ENCODE peak calls at places on chromosomes 6 and 20, in six cellular contexts. J, R, O, Y, Z and L are unnamed samples.

GRCh38 chr6:48101277-48101676 is 9.7 kb downstream of the PTCHD4 start:
- DNase-seq in Z (no peak), O (peak; percentile 53), Y (no peak), J (no peak), R (no peak), L (peak; percentile 70)

GRCh38 chr20:42020316-42020715 is 402.1 kb upstream of the CHD6 start:
- DNase-seq in Y (no peak), Z (no peak), J (no peak), R (no peak), O (no peak), L (no peak)

GRCh38 chr6:154247119-154247814 is 109.3 kb downstream of the IPCEF1 start:
- DNase-seq in Z (no peak), O (no peak), R (no peak), J (no peak), Y (peak; percentile 53), L (no peak)

GRCh38 chr6:129844118-129844891 is 16.8 kb downstream of the TMEM244 start:
- DNase-seq in Y (peak; percentile 75), Z (no peak), O (peak; percentile 38), J (no peak), R (no peak), L (peak; percentile 90)

GRCh38 chr6:42226251-42227143 is 8.8 kb upstream of the MRPS10 start:
- DNase-seq in Y (peak; percentile 78), R (no peak), J (no peak), O (peak; percentile 91), Z (no peak), L (peak; percentile 93)

GRCh38 chr6:3139090-3139903 is 18.0 kb downstream of the TUBB2A start:
- DNase-seq in J (no peak), O (peak; percentile 79), R (peak; percentile 43), Z (no peak), Y (no peak), L (peak; percentile 43)

GRCh38 chr20:46027245-46027853 is 1.7 kb upstream of the SLC12A5 start:
- DNase-seq in Z (no peak), J (peak; percentile 44), R (no peak), O (peak; percentile 84), Y (peak; percentile 81), L (no peak)

GRCh38 chr6:130132286-130132701 is 90.5 kb downstream of the SAMD3 start:
- DNase-seq in J (no peak), R (no peak), Z (no peak), O (no peak), Y (no peak), L (no peak)

GRCh38 chr6:44432227-44432626 is 44.7 kb downstream of the CDC5L start:
- DNase-seq in Y (no peak), J (no peak), Z (no peak), R (no peak), O (no peak), L (no peak)

GRCh38 chr6:133977983-133978895 is 25.2 kb downstream of the TBPL1 start:
- DNase-seq in O (peak; percentile 44), R (no peak), Z (no peak), Y (no peak), J (no peak), L (peak; percentile 59)

GRCh38 chr6:28000351-28001045 is 43.5 kb downstream of the OR2B6 start:
- DNase-seq in O (no peak), Y (no peak), R (no peak), J (no peak), Z (no peak), L (peak; percentile 16)

GRCh38 chr20:57433658-57434389 is 42.6 kb downstream of the RBM38 start:
- DNase-seq in R (peak; percentile 43), Z (no peak), O (no peak), Y (no peak), J (no peak), L (no peak)

GRCh38 chr6:157860505-157860991 is 37.5 kb downstream of the SNX9 start:
- DNase-seq in R (no peak), O (no peak), Y (no peak), Z (no peak), J (no peak), L (no peak)

GRCh38 chr20:37133952-37134351 is 38.2 kb upstream of the RBL1 start:
- DNase-seq in O (no peak), J (no peak), Y (no peak), R (no peak), Z (no peak), L (no peak)

GRCh38 chr20:24915440-24915839 is 33.6 kb upstream of the CST7 start:
- DNase-seq in J (no peak), Z (no peak), O (no peak), R (no peak), Y (no peak), L (no peak)

GRCh38 chr20:45701873-45702272 is at the start of gene WFDC13:
- DNase-seq in J (no peak), O (no peak), R (no peak), Y (no peak), Z (no peak), L (no peak)

GRCh38 chr6:139540276-139540675 is 165.8 kb upstream of the CITED2 start:
- DNase-seq in R (no peak), Y (no peak), Z (no peak), O (no peak), J (no peak), L (no peak)

GRCh38 chr6:170522565-170523183 is 30.4 kb downstream of the PSMB1 start:
- DNase-seq in Y (peak; percentile 83), R (no peak), J (no peak), Z (no peak), O (no peak), L (no peak)

GRCh38 chr20:53494753-53495152 is 98.9 kb downstream of the ZNF217 start:
- DNase-seq in J (no peak), Y (no peak), O (no peak), Z (no peak), R (no peak), L (no peak)

GRCh38 chr6:11083491-11083890 is 10.1 kb upstream of the SMIM13 start:
- DNase-seq in R (no peak), J (no peak), Z (no peak), O (peak; percentile 13), Y (no peak), L (peak; percentile 66)

GRCh38 chr20:3000852-3001523 is 42.4 kb upstream of the GNRH2 start:
- DNase-seq in O (peak; percentile 57), Y (no peak), Z (no peak), R (no peak), J (no peak), L (no peak)

GRCh38 chr6:148423133-148423532 is 80.5 kb downstream of the SASH1 start:
- DNase-seq in R (no peak), Z (no peak), O (no peak), Y (no peak), J (no peak), L (no peak)

GRCh38 chr6:111843347-111844147 is 29.7 kb downstream of the FYN start:
- DNase-seq in O (no peak), J (no peak), Y (no peak), R (no peak), Z (no peak), L (no peak)

GRCh38 chr6:20092071-20092566 is 120.2 kb downstream of the MBOAT1 start:
- DNase-seq in O (peak; percentile 19), R (no peak), Z (no peak), Y (no peak), J (no peak), L (peak; percentile 44)

GRCh38 chr6:44051516-44051915 is 75.7 kb downstream of the MRPL14 start:
- DNase-seq in R (no peak), O (no peak), J (no peak), Y (no peak), Z (peak; percentile 87), L (no peak)

GRCh38 chr6:4133941-4134838 is 1.2 kb downstream of the ECI2 start:
- DNase-seq in R (no peak), J (no peak), O (peak; percentile 26), Y (peak; percentile 74), Z (no peak), L (no peak)

GRCh38 chr6:33207569-33208088 is 671 bp upstream of the RING1 start:
- DNase-seq in Z (no peak), O (peak; percentile 52), R (peak; percentile 58), J (no peak), Y (peak; percentile 78), L (no peak)

GRCh38 chr6:81171991-81172740 is 580.3 kb downstream of the TENT5A start:
- DNase-seq in Z (no peak), J (no peak), R (no peak), Y (no peak), O (no peak), L (no peak)

GRCh38 chr20:63028461-63028921 is 21.7 kb upstream of the BHLHE23 start:
- DNase-seq in Z (peak; percentile 85), Y (no peak), R (peak; percentile 2), O (no peak), J (no peak), L (no peak)

GRCh38 chr6:87682310-87682709 is 19.7 kb downstream of the AKIRIN2 start:
- DNase-seq in Z (no peak), R (no peak), O (no peak), Y (no peak), J (no peak), L (peak; percentile 44)

GRCh38 chr20:7859371-7859802 is 80.9 kb downstream of the HAO1 start:
- DNase-seq in J (no peak), R (no peak), Y (peak; percentile 52), Z (no peak), O (peak; percentile 64), L (peak; percentile 49)
- TF ChIP-seq CTCF in J (peak; percentile 67), R (peak; percentile 70), Y (peak; percentile 78), Z (peak; percentile 86), O (peak; percentile 87), L (peak; percentile 86)

GRCh38 chr6:72643214-72643613 is 21.4 kb downstream of the KCNQ5 start:
- DNase-seq in R (no peak), Y (no peak), Z (no peak), J (no peak), O (no peak), L (no peak)
- TF ChIP-seq CTCF in R (no peak), Y (no peak), Z (peak; percentile 74), J (no peak), O (no peak), L (peak; percentile 41)

GRCh38 chr6:163539101-163539762 is 124.7 kb downstream of the QKI start:
- DNase-seq in O (no peak), R (no peak), J (no peak), Y (no peak), Z (no peak), L (no peak)
- TF ChIP-seq CTCF in O (no peak), R (no peak), J (no peak), Y (no peak), Z (no peak), L (no peak)

GRCh38 chr6:152993431-152993830 is 9.1 kb downstream of the MTRF1L start:
- DNase-seq in R (no peak), J (no peak), O (no peak), Z (no peak), Y (no peak), L (no peak)
- TF ChIP-seq CTCF in R (no peak), J (no peak), O (no peak), Z (peak; percentile 37), Y (peak; percentile 60), L (peak; percentile 32)

DNA sequence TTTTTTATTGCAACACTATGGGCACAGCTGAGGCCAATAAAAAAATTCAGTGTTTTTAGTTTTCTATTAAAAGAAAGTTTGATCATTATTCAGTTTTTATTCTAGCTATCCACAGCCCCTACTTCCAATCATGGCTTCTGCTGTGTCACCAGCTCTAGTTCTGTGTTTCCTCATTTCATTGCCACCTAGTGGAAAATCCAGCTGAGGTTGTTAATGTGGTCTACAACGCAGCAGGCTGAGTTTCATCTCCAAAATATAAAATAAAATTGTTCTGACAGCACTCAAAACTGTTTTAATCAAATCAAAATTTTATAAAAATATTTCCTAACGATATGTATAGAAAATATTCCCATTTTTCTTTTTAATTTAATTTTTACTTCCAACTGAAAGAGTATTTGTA is 13.6 kb downstream of the COL9A1 start:
- DNase-seq in Y (no peak), O (no peak), Z (no peak), J (no peak), R (no peak), L (no peak)
- TF ChIP-seq CTCF in Y (peak; percentile 70), O (no peak), Z (peak; percentile 69), J (peak; percentile 45), R (peak; percentile 43), L (peak; percentile 14)